ENCODE peak calls at places on chromosomes 16 and 17, in six cellular contexts. K is mesendoderm, H is H9, N is neuronal stem cell, X is H1, Q is mesenchymal stem cell. I is an unnamed sample.

GRCh38 chr16:87340198-87340597 is 23.0 kb upstream of the C16orf95 start:
- DNase-seq in K (no peak), H (no peak), N (no peak), X (no peak), Q (no peak), I (no peak)

GRCh38 chr17:11816409-11816808 is 180.9 kb downstream of the ZNF18 start:
- DNase-seq in K (no peak), H (no peak), N (no peak), X (no peak), Q (no peak), I (no peak)

GRCh38 chr17:40122944-40123810 is 1.4 kb downstream of the MSL1 start:
- DNase-seq in K (peak), H (peak), N (no peak), X (peak), Q (peak), I (peak)

GRCh38 chr16:75208861-75209505 is 2.0 kb upstream of the CTRB2 start:
- DNase-seq in K (no peak), H (no peak), N (no peak), X (no peak), Q (no peak), I (no peak)

GRCh38 chr17:47990962-47991731 is 20.2 kb downstream of the CDK5RAP3 start:
- DNase-seq in K (peak), H (peak), N (peak), X (peak), Q (peak), I (peak)

GRCh38 chr16:1027416-1027815 is 45.1 kb upstream of the SSTR5 start:
- DNase-seq in K (no peak), H (no peak), N (no peak), X (no peak), Q (no peak), I (no peak)

GRCh38 chr17:30323262-30323894 is 10.5 kb downstream of the TMIGD1 start:
- DNase-seq in K (no peak), H (no peak), N (no peak), X (no peak), Q (no peak), I (no peak)

GRCh38 chr17:2347805-2348685 is 10.7 kb downstream of the SGSM2 start:
- DNase-seq in K (peak), H (peak), N (peak), X (peak), Q (peak), I (peak)

GRCh38 chr16:85301171-85301690 is 189.0 kb upstream of the CIBAR2 start:
- DNase-seq in K (no peak), H (no peak), N (no peak), X (no peak), Q (no peak), I (no peak)

GRCh38 chr16:4142268-4142667 is 26.0 kb upstream of the ADCY9 start:
- DNase-seq in K (no peak), H (no peak), N (no peak), X (no peak), Q (no peak), I (no peak)

GRCh38 chr16:56918467-56919012 is 13.4 kb upstream of the HERPUD1 start:
- DNase-seq in K (no peak), H (no peak), N (no peak), X (no peak), Q (no peak), I (no peak)

GRCh38 chr17:42457107-42457787 is 1.4 kb upstream of the ATP6V0A1 start:
- DNase-seq in K (no peak), H (no peak), N (no peak), X (no peak), Q (peak), I (no peak)

GRCh38 chr16:16887193-16887592 is 508.3 kb downstream of the NPIPA7 start:
- DNase-seq in K (no peak), H (no peak), N (no peak), X (peak), Q (no peak), I (no peak)

GRCh38 chr17:8120520-8121443 is 2.5 kb upstream of the ALOXE3 start:
- DNase-seq in K (peak), H (peak), N (peak), X (peak), Q (peak), I (peak)

GRCh38 chr16:58022601-58023371 is 2.8 kb upstream of the MMP15 start:
- DNase-seq in K (peak), H (no peak), N (no peak), X (no peak), Q (no peak), I (peak)

GRCh38 chr17:48576479-48577309 is 1.5 kb downstream of the HOXB4 start:
- DNase-seq in K (no peak), H (no peak), N (no peak), X (no peak), Q (peak), I (peak)

GRCh38 chr16:9658157-9658556 is 524.1 kb downstream of the GRIN2A start:
- DNase-seq in K (peak), H (no peak), N (no peak), X (peak), Q (no peak), I (no peak)

GRCh38 chr17:27489045-27489715 is 32.9 kb downstream of the KSR1 start:
- DNase-seq in K (no peak), H (no peak), N (no peak), X (no peak), Q (peak), I (peak)

GRCh38 chr16:11407047-11407982 is 62.1 kb downstream of the RMI2 start:
- DNase-seq in K (peak), H (peak), N (peak), X (peak), Q (peak), I (peak)

GRCh38 chr17:12859520-12859919 is 70.2 kb downstream of the ARHGAP44 start:
- DNase-seq in K (no peak), H (no peak), N (no peak), X (no peak), Q (no peak), I (peak)

GRCh38 chr17:10824874-10825273 is 13.0 kb downstream of the PIRT start:
- DNase-seq in K (no peak), H (no peak), N (no peak), X (no peak), Q (no peak), I (no peak)

GRCh38 chr17:42879596-42879985 is 21.0 kb upstream of the G6PC1 start:
- DNase-seq in K (no peak), H (no peak), N (no peak), X (no peak), Q (peak), I (peak)

GRCh38 chr16:15489016-15489415 is 54.6 kb downstream of the BMERB1 start:
- DNase-seq in K (no peak), H (no peak), N (no peak), X (no peak), Q (no peak), I (no peak)

GRCh38 chr16:81469710-81470481 is 25.3 kb downstream of the CMIP start:
- DNase-seq in K (no peak), H (no peak), N (no peak), X (no peak), Q (no peak), I (no peak)
- H3K4ac ChIP-seq in K (no peak), H (no peak), N (no peak), X (no peak), Q (no peak), I (no peak)

GRCh38 chr17:17723354-17724261 is 42.4 kb downstream of the RAI1 start:
- DNase-seq in K (peak), H (peak), N (no peak), X (peak), Q (peak), I (peak)

GRCh38 chr17:17721140-17721668 is 39.9 kb downstream of the RAI1 start:
- DNase-seq in K (no peak), H (no peak), N (no peak), X (no peak), Q (no peak), I (no peak)

GRCh38 chr17:17722081-17722905 is 41.0 kb downstream of the RAI1 start:
- DNase-seq in K (peak), H (peak), N (no peak), X (peak), Q (peak), I (peak)

GRCh38 chr17:17724307-17724921 is 43.2 kb downstream of the RAI1 start:
- DNase-seq in K (peak), H (peak), N (peak), X (peak), Q (peak), I (peak)

DNA sequence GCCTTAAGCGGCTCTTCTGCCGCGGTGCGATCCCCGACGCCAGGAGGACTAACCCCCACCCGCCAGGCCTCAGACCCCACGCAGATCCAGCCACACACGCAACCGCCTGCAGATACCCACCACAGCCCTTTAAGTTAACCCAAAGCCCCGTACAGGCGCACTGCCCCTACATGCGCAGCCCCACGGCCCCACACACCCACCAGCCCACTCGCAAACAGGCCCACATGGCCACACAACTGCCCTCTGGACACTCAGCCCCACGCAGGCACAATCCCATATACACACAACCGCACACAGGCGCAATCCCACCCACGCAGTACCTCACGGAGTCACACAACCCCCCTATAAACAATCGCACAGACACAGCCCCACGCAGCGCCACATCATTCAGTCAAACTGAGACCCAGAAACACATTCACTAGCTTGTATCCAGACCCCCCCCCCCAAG is 41.7 kb downstream of the RAI1 start:
- DNase-seq in K (no peak), H (no peak), N (no peak), X (no peak), Q (no peak), I (no peak)
- H3K4ac ChIP-seq in K (no peak), H (no peak), N (no peak), X (no peak), Q (peak), I (peak)

GRCh38 chr17:17052462-17053221 is 10.4 kb downstream of the MPRIP start:
- DNase-seq in K (no peak), H (peak), N (no peak), X (no peak), Q (no peak), I (no peak)
- H3K4ac ChIP-seq in K (no peak), H (no peak), N (no peak), X (no peak), Q (no peak), I (no peak)

DNA sequence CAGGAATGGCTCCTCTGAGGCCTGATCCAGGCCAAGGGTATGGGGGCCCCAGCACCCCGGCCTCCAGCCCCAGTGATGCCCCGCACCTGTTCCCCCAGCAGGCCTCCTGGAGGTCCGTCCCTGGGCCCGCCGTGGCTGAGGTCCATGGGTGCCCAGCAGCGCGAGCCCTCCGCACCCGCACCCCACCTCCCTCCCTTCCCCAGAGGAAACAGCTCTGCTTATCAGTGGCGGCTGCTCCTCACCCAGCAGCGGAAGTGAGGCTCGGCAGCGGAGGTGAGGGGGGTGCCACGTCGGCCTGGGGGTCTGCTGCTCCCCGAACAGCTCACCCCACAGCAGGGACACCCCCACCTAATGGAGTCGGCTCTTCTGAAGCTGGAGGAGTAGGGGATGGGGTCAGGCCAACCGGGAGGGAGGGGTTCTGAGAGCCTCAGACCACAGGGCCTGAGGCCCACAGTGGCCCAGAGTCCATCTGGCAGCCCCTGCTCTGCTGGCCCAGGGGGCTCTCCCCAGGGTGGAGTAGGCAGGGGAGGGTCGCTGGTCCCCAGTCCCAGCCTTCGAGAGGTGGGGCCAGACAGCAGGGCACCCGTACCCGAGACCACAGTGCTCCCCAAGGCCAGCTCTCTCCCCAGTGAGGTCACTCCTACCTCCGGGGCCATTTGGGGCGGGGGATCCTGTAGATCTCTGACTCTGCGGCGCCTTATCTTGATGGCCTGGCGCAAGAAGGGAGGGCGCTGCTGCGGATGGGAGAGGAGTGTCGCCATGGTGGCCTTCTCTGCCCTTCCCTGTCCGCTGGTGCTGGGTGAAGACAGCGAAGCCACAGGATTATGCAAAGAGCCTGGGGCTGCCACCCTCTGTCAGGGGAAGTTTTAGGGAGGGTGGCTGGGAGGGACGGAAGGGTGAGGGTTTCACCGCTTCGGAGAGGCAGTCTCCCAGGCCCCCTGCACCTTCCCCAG is at the start of gene UNC13D:
- DNase-seq in K (no peak), H (peak), N (no peak), X (no peak), Q (no peak), I (no peak)
- H3K4ac ChIP-seq in K (peak), H (no peak), N (peak), X (no peak), Q (peak), I (peak)

GRCh38 chr17:57975044-57975443 is 13.0 kb downstream of the VEZF1 start:
- DNase-seq in K (no peak), H (no peak), N (no peak), X (no peak), Q (peak), I (peak)
- H3K4ac ChIP-seq in K (no peak), H (no peak), N (no peak), X (no peak), Q (no peak), I (no peak)

GRCh38 chr16:19771040-19771439 is 53.0 kb downstream of the IQCK start:
- DNase-seq in K (no peak), H (no peak), N (no peak), X (no peak), Q (no peak), I (no peak)
- H3K4ac ChIP-seq in K (no peak), H (no peak), N (no peak), X (no peak), Q (no peak), I (no peak)

GRCh38 chr16:2520097-2520783 is at the start of gene AMDHD2:
- DNase-seq in K (peak), H (peak), N (peak), X (peak), Q (peak), I (peak)
- H3K4ac ChIP-seq in K (peak), H (no peak), N (no peak), X (no peak), Q (peak), I (peak)

GRCh38 chr16:48361540-48361939 is 23.7 kb downstream of the SIAH1 start:
- DNase-seq in K (no peak), H (no peak), N (no peak), X (no peak), Q (no peak), I (no peak)
- H3K4ac ChIP-seq in K (no peak), H (no peak), N (no peak), X (no peak), Q (no peak), I (no peak)

GRCh38 chr17:50175035-50175788 is 9.4 kb downstream of the SGCA start:
- DNase-seq in K (no peak), H (no peak), N (no peak), X (no peak), Q (no peak), I (peak)

GRCh38 chr17:50177983-50178834 is 12.4 kb downstream of the SGCA start:
- DNase-seq in K (peak), H (peak), N (no peak), X (peak), Q (peak), I (peak)

GRCh38 chr17:50180066-50180465 is 14.3 kb downstream of the SGCA start:
- DNase-seq in K (no peak), H (no peak), N (no peak), X (no peak), Q (no peak), I (no peak)

GRCh38 chr17:50176559-50177471 is 11.0 kb downstream of the SGCA start:
- DNase-seq in K (peak), H (no peak), N (no peak), X (no peak), Q (peak), I (no peak)

GRCh38 chr17:50177476-50177875 is 11.7 kb downstream of the SGCA start:
- DNase-seq in K (no peak), H (no peak), N (no peak), X (no peak), Q (no peak), I (no peak)
- H3K4ac ChIP-seq in K (peak), H (no peak), N (no peak), X (no peak), Q (peak), I (peak)

GRCh38 chr16:64312292-64312691 is 809.6 kb downstream of the CDH11 start:
- DNase-seq in K (no peak), H (no peak), N (no peak), X (no peak), Q (no peak), I (no peak)
- H3K4ac ChIP-seq in K (no peak), H (no peak), N (no peak), X (no peak), Q (no peak), I (no peak)

I was measured in IMR-90.